ENCODE peak calls at places on chromosomes 13 and 19, in eight cellular contexts. J is A549, V is HCT116, A is SK-N-SH, S is Panc1, H is HepG2, L is GM12878, T is K562. Q is an unnamed sample.

GRCh38 chr19:54674021-54674617 is 11.3 kb downstream of the LILRB4 start:
- DNase-seq in V (peak; percentile 34), A (peak; percentile 24), L (no peak), S (peak; percentile 30), J (peak; percentile 66), H (peak; percentile 22), T (peak; percentile 54), Q (peak; percentile 86)

GRCh38 chr13:26629260-26629659 is 71.8 kb downstream of the WASF3 start:
- DNase-seq in V (no peak), L (no peak), J (peak; percentile 4), A (no peak), T (no peak), H (peak; percentile 12), S (no peak), Q (peak; percentile 44)

GRCh38 chr19:4831351-4832340 is at the start of gene TICAM1:
- DNase-seq in H (no peak), S (no peak), J (peak; percentile 58), V (no peak), T (peak; percentile 90), A (peak; percentile 88), L (no peak), Q (peak; percentile 45)

GRCh38 chr13:31119526-31119925 is 42.2 kb downstream of the HSPH1 start:
- DNase-seq in H (no peak), T (no peak), J (no peak), V (no peak), L (no peak), S (no peak), A (no peak), Q (no peak)

GRCh38 chr13:98157188-98157587 is 14.3 kb downstream of the FARP1 start:
- DNase-seq in A (no peak), T (no peak), L (no peak), H (no peak), V (no peak), J (no peak), S (no peak), Q (no peak)

GRCh38 chr19:44587863-44588752 is 25.3 kb upstream of the IGSF23 start:
- DNase-seq in L (no peak), A (no peak), T (no peak), H (peak; percentile 51), V (peak; percentile 78), S (peak; percentile 57), J (peak; percentile 84), Q (no peak)

GRCh38 chr19:23972161-23972560 is 57.5 kb downstream of the ZNF726 start:
- DNase-seq in T (no peak), A (peak; percentile 6), V (no peak), H (no peak), S (no peak), L (no peak), J (no peak), Q (no peak)

GRCh38 chr13:53732664-53733063 is 704.1 kb downstream of the OLFM4 start:
- DNase-seq in L (no peak), V (no peak), A (no peak), H (no peak), J (no peak), S (no peak), T (no peak), Q (no peak)

GRCh38 chr19:11279505-11280236 is 16.3 kb upstream of the TSPAN16 start:
- DNase-seq in L (peak; percentile 86), J (no peak), V (no peak), A (no peak), T (no peak), S (no peak), H (no peak), Q (no peak)

GRCh38 chr19:39919976-39920375 is 14.5 kb downstream of the FCGBP start:
- DNase-seq in L (no peak), A (no peak), V (no peak), J (no peak), H (no peak), S (no peak), T (no peak), Q (no peak)
- TF ChIP-seq REST in L (no peak), A (no peak), V (no peak), J (no peak), H (no peak), S (no peak), T (no peak), Q (no peak)

DNA sequence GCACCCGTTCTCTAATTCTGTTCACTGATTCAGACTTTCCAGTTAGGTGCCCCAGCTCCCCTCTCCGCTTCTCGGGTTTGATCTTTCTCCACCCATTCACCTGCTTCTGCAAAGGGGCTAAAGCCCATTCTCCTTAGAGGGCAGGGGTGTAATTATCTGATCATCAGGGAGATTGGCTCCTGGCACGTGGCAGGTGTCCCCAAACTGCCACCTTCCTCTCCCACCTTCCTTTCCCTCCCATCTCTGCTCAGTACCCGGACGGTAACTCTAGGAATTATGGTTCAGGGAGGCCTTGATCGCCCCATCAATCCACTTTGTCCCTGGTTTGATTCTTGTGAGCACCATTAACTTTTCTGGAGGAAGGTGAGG is 212 bp downstream of the FFAR1 start:
- DNase-seq in L (no peak), S (no peak), V (no peak), J (no peak), A (no peak), H (no peak), T (no peak), Q (no peak)
- H3K4me1 ChIP-seq in L (peaks cover 59% of the 10 kb centered on the region), S (no peaks in the 10 kb centered on the region), V (peaks cover 5% of the 10 kb centered on the region), J (no peaks in the 10 kb centered on the region), A (no peaks in the 10 kb centered on the region), H (peaks cover 47% of the 10 kb centered on the region), T (peaks cover 7% of the 10 kb centered on the region), Q (no peaks in the 10 kb centered on the region)

DNA sequence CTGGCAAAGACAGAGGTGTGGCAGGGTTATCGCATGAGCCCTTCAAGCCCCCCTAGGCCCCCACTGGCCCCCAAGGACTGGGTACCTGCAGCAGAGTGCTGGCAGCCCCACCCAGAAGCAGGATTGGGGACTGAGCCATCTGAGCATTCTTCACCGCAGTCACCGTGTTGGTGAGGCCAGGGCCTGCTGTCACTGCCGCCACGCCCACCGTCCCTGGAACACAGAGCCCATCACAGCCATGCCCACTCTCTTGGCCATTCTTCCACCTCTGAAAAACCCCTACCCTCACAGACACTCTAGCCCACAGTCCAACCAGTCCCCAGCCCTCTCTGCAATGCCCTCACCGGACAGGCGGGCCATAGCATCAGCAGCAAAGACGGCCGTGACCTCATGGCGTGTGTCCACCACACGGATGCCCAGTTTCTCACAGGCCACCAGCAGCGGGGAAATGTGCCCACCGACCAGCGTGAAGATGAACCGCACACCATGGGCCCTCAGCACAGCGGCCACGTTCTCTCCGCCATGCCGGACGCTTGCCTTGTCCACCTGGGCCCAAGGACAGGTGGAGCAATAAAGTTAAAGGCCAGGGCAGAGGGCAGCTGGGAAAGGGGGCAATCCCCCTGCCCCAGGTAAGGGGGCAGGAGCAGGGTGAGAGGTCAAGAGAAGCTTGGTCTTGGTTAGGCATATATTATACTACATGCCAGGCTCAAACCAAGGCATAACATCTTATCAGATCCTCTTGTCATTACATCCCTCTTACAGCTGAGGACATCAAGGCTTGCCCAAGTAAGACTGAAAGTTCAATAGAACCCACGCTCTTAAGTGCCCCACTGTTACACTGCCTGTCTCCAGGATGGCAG is 16.1 kb downstream of the SYDE1 start:
- DNase-seq in H (no peak), V (no peak), A (no peak), J (no peak), S (no peak), T (no peak), L (no peak), Q (no peak)
- H3K4me3 ChIP-seq in H (no peak overlapping the region), V (no peak overlapping the region), A (no peak overlapping the region), J (no peak overlapping the region), S (no peak overlapping the region), T (no peak overlapping the region), L (no peak overlapping the region), Q (no peak overlapping the region)

DNA sequence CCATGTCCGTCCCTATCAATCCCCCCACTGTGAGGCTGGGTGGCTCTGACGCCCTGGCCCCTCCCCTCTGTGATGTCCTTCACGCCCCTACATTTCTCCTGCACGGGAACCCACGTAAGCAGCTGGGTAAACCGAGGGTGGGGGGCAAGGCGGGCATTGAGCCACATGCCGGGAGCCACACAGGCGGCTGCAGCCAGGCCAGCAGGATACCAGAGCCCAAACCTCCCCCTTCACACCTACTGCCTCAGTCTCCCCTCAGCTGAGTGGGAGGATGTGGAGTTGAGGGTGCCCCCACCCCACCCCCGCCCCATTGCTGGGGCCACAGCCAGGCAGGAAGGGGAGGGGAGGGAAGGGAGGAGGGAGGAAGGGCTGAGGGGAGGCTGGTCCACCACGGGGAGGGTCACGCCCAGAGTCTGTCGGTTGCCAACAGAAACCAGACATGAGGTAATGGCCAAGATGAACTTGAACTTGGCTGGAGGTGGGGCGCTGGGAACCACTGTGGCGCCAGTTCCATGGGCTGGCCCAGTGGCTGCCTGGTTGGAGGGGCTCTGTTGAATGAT is 20.9 kb downstream of the SMIM24 start:
- DNase-seq in S (no peak), T (peak; percentile 54), J (peak; percentile 93), H (no peak), V (no peak), A (peak; percentile 95), L (no peak), Q (peak; percentile 78)
- TF ChIP-seq REST in S (no peak), T (no peak), J (no peak), H (no peak), V (no peak), A (no peak), L (no peak), Q (no peak)

GRCh38 chr19:31629936-31630335 is 280.7 kb upstream of the TSHZ3 start:
- DNase-seq in T (no peak), L (no peak), S (no peak), A (no peak), H (no peak), J (no peak), V (no peak), Q (no peak)

GRCh38 chr19:31627824-31628223 is 278.6 kb upstream of the TSHZ3 start:
- DNase-seq in S (no peak), L (no peak), T (no peak), A (no peak), V (no peak), J (no peak), H (no peak), Q (no peak)

GRCh38 chr19:31626941-31627340 is 277.7 kb upstream of the TSHZ3 start:
- DNase-seq in J (no peak), V (no peak), A (no peak), H (no peak), T (no peak), L (no peak), S (no peak), Q (no peak)

GRCh38 chr19:31625575-31625974 is 276.3 kb upstream of the TSHZ3 start:
- DNase-seq in T (no peak), J (no peak), A (no peak), H (no peak), V (no peak), S (no peak), L (no peak), Q (no peak)

GRCh38 chr19:31625056-31625455 is 275.8 kb upstream of the TSHZ3 start:
- DNase-seq in H (no peak), A (no peak), J (no peak), V (no peak), L (no peak), T (no peak), S (no peak), Q (no peak)
- H3K4me1 ChIP-seq in H (no peaks in the 10 kb centered on the region), A (no peaks in the 10 kb centered on the region), J (no peaks in the 10 kb centered on the region), V (no peaks in the 10 kb centered on the region), L (no peaks in the 10 kb centered on the region), T (no peaks in the 10 kb centered on the region), S (no peaks in the 10 kb centered on the region), Q (peaks cover 4% of the 10 kb centered on the region)

Q was measured in GM23338.